ENCODE peak calls at places on chromosomes 2 and 18, in nine cellular contexts. One of them, this sample, is unnamed.

GRCh38 chr18:36214811-36215210 is 27.5 kb downstream of the MOCOS start:
- DNase-seq in GM12865: no peak
- DNase-seq in AG04449: no peak
- DNase-seq in SK-N-SH: no peak
- DNase-seq in fibroblast of pulmonary artery: no peak
- DNase-seq in HCT116: no peak
- DNase-seq in psoas muscle: no peak
- DNase-seq in thoracic aorta: no peak
- DNase-seq in upper lobe of right lung: no peak
- DNase-seq in this sample: no peak

GRCh38 chr2:129778608-129778877 is 200.9 kb upstream of the RAB6C start:
- DNase-seq in fibroblast of pulmonary artery: no peak
- DNase-seq in GM12865: no peak
- DNase-seq in thoracic aorta: no peak
- DNase-seq in AG04449: no peak
- DNase-seq in HCT116: no peak
- DNase-seq in upper lobe of right lung: no peak
- DNase-seq in SK-N-SH: no peak
- DNase-seq in psoas muscle: no peak
- DNase-seq in this sample: no peak

GRCh38 chr2:5981241-5982055 is 289.3 kb downstream of the SOX11 start:
- DNase-seq in fibroblast of pulmonary artery: no peak
- DNase-seq in SK-N-SH: peak
- DNase-seq in HCT116: no peak
- DNase-seq in thoracic aorta: no peak
- DNase-seq in GM12865: no peak
- DNase-seq in psoas muscle: no peak
- DNase-seq in AG04449: no peak
- DNase-seq in upper lobe of right lung: no peak
- DNase-seq in this sample: no peak

GRCh38 chr2:122001441-122001874 is 246.0 kb downstream of the TSN start:
- DNase-seq in thoracic aorta: no peak
- DNase-seq in fibroblast of pulmonary artery: no peak
- DNase-seq in SK-N-SH: no peak
- DNase-seq in upper lobe of right lung: no peak
- DNase-seq in AG04449: no peak
- DNase-seq in psoas muscle: no peak
- DNase-seq in GM12865: no peak
- DNase-seq in HCT116: no peak
- DNase-seq in this sample: no peak

GRCh38 chr2:218799990-218800389 is 18.0 kb downstream of the CYP27A1 start:
- DNase-seq in psoas muscle: no peak
- DNase-seq in thoracic aorta: no peak
- DNase-seq in fibroblast of pulmonary artery: no peak
- DNase-seq in GM12865: no peak
- DNase-seq in HCT116: no peak
- DNase-seq in upper lobe of right lung: no peak
- DNase-seq in AG04449: no peak
- DNase-seq in SK-N-SH: no peak
- DNase-seq in this sample: no peak

GRCh38 chr18:23629444-23629946 is 33.2 kb downstream of the ANKRD29 start:
- DNase-seq in fibroblast of pulmonary artery: no peak
- DNase-seq in HCT116: no peak
- DNase-seq in GM12865: peak
- DNase-seq in psoas muscle: no peak
- DNase-seq in SK-N-SH: no peak
- DNase-seq in thoracic aorta: no peak
- DNase-seq in upper lobe of right lung: peak
- DNase-seq in AG04449: no peak
- DNase-seq in this sample: no peak

GRCh38 chr2:230071421-230071820 is 2.7 kb upstream of the SLC16A14 start:
- DNase-seq in GM12865: no peak
- DNase-seq in SK-N-SH: no peak
- DNase-seq in upper lobe of right lung: no peak
- DNase-seq in fibroblast of pulmonary artery: no peak
- DNase-seq in psoas muscle: no peak
- DNase-seq in AG04449: no peak
- DNase-seq in HCT116: no peak
- DNase-seq in thoracic aorta: no peak
- DNase-seq in this sample: no peak

GRCh38 chr2:60706021-60706420 is 50.0 kb upstream of the PAPOLG start:
- DNase-seq in thoracic aorta: no peak
- DNase-seq in SK-N-SH: no peak
- DNase-seq in psoas muscle: no peak
- DNase-seq in HCT116: no peak
- DNase-seq in GM12865: no peak
- DNase-seq in upper lobe of right lung: no peak
- DNase-seq in fibroblast of pulmonary artery: no peak
- DNase-seq in AG04449: no peak
- DNase-seq in this sample: no peak

GRCh38 chr2:5482929-5483331 is 209.3 kb upstream of the SOX11 start:
- DNase-seq in thoracic aorta: no peak
- DNase-seq in upper lobe of right lung: no peak
- DNase-seq in SK-N-SH: no peak
- DNase-seq in GM12865: no peak
- DNase-seq in HCT116: no peak
- DNase-seq in psoas muscle: no peak
- DNase-seq in AG04449: no peak
- DNase-seq in fibroblast of pulmonary artery: no peak
- DNase-seq in this sample: no peak

GRCh38 chr2:50514881-50515280 is 517.1 kb downstream of the NRXN1 start:
- DNase-seq in SK-N-SH: no peak
- DNase-seq in AG04449: no peak
- DNase-seq in HCT116: no peak
- DNase-seq in GM12865: no peak
- DNase-seq in psoas muscle: no peak
- DNase-seq in thoracic aorta: no peak
- DNase-seq in fibroblast of pulmonary artery: no peak
- DNase-seq in upper lobe of right lung: no peak
- DNase-seq in this sample: no peak

GRCh38 chr2:50512397-50512796 is 519.5 kb downstream of the NRXN1 start:
- DNase-seq in thoracic aorta: no peak
- DNase-seq in AG04449: no peak
- DNase-seq in psoas muscle: no peak
- DNase-seq in GM12865: no peak
- DNase-seq in HCT116: no peak
- DNase-seq in SK-N-SH: no peak
- DNase-seq in upper lobe of right lung: no peak
- DNase-seq in fibroblast of pulmonary artery: no peak
- DNase-seq in this sample: no peak

GRCh38 chr2:50515638-50516037 is 516.3 kb downstream of the NRXN1 start:
- DNase-seq in thoracic aorta: no peak
- DNase-seq in AG04449: no peak
- DNase-seq in SK-N-SH: no peak
- DNase-seq in HCT116: no peak
- DNase-seq in psoas muscle: no peak
- DNase-seq in fibroblast of pulmonary artery: no peak
- DNase-seq in GM12865: no peak
- DNase-seq in upper lobe of right lung: no peak
- DNase-seq in this sample: no peak

GRCh38 chr2:50509852-50510251 is 522.1 kb downstream of the NRXN1 start:
- DNase-seq in fibroblast of pulmonary artery: no peak
- DNase-seq in HCT116: no peak
- DNase-seq in thoracic aorta: no peak
- DNase-seq in SK-N-SH: no peak
- DNase-seq in upper lobe of right lung: no peak
- DNase-seq in psoas muscle: no peak
- DNase-seq in GM12865: no peak
- DNase-seq in AG04449: no peak
- DNase-seq in this sample: no peak

DNA sequence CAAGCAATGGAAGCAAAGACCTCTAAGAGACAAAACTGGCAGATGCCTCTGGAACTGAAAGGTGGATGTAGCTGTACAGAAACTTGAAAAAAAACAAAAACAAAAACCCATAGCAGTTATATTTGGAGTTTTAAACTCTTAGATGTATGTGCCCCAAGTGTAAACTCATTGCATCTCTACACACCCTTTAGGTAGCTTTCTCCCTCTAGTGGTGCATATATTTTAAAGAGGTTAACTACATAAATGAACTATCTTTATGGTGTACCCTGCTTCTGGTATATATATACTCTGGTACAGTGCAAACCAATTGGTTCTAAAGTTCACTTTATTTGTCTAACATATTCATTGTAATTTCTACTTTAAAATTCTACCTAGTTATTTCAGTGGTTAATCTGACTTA is 518.2 kb downstream of the NRXN1 start:
- DNase-seq in psoas muscle: no peak
- DNase-seq in AG04449: no peak
- DNase-seq in GM12865: no peak
- DNase-seq in fibroblast of pulmonary artery: no peak
- DNase-seq in thoracic aorta: no peak
- DNase-seq in upper lobe of right lung: no peak
- DNase-seq in SK-N-SH: no peak
- DNase-seq in HCT116: no peak
- DNase-seq in this sample: no peak
- TF ChIP-seq CTCF in psoas muscle: no peak
- TF ChIP-seq CTCF in AG04449: no peak
- TF ChIP-seq CTCF in GM12865: no peak
- TF ChIP-seq CTCF in fibroblast of pulmonary artery: no peak
- TF ChIP-seq CTCF in thoracic aorta: no peak
- TF ChIP-seq CTCF in upper lobe of right lung: no peak
- TF ChIP-seq CTCF in SK-N-SH: no peak
- TF ChIP-seq CTCF in HCT116: peak
- TF ChIP-seq CTCF in this sample: no peak

GRCh38 chr2:136024616-136025015 is 39.2 kb upstream of the DARS1 start:
- DNase-seq in thoracic aorta: no peak
- DNase-seq in psoas muscle: no peak
- DNase-seq in upper lobe of right lung: no peak
- DNase-seq in AG04449: no peak
- DNase-seq in GM12865: no peak
- DNase-seq in SK-N-SH: no peak
- DNase-seq in fibroblast of pulmonary artery: peak
- DNase-seq in HCT116: no peak
- DNase-seq in this sample: no peak
- H3K4me3 ChIP-seq in thoracic aorta: no peak
- H3K4me3 ChIP-seq in psoas muscle: no peak
- H3K4me3 ChIP-seq in upper lobe of right lung: no peak
- H3K4me3 ChIP-seq in AG04449: no peak
- H3K4me3 ChIP-seq in GM12865: no peak
- H3K4me3 ChIP-seq in SK-N-SH: no peak
- H3K4me3 ChIP-seq in fibroblast of pulmonary artery: no peak
- H3K4me3 ChIP-seq in HCT116: no peak
- H3K4me3 ChIP-seq in this sample: no peak

GRCh38 chr2:14909795-14910194 is 277.3 kb downstream of the LRATD1 start:
- DNase-seq in AG04449: no peak
- DNase-seq in upper lobe of right lung: no peak
- DNase-seq in fibroblast of pulmonary artery: no peak
- DNase-seq in psoas muscle: no peak
- DNase-seq in HCT116: no peak
- DNase-seq in thoracic aorta: no peak
- DNase-seq in GM12865: no peak
- DNase-seq in SK-N-SH: peak
- DNase-seq in this sample: peak

GRCh38 chr2:14910659-14911058 is 278.1 kb downstream of the LRATD1 start:
- DNase-seq in HCT116: no peak
- DNase-seq in thoracic aorta: no peak
- DNase-seq in SK-N-SH: no peak
- DNase-seq in upper lobe of right lung: no peak
- DNase-seq in GM12865: no peak
- DNase-seq in fibroblast of pulmonary artery: no peak
- DNase-seq in AG04449: no peak
- DNase-seq in psoas muscle: no peak
- DNase-seq in this sample: no peak

GRCh38 chr2:14903709-14904374 is 271.3 kb downstream of the LRATD1 start:
- DNase-seq in SK-N-SH: peak
- DNase-seq in HCT116: peak
- DNase-seq in AG04449: no peak
- DNase-seq in GM12865: peak
- DNase-seq in thoracic aorta: no peak
- DNase-seq in fibroblast of pulmonary artery: no peak
- DNase-seq in upper lobe of right lung: peak
- DNase-seq in psoas muscle: no peak
- DNase-seq in this sample: no peak

GRCh38 chr2:14905571-14905970 is 273.1 kb downstream of the LRATD1 start:
- DNase-seq in psoas muscle: no peak
- DNase-seq in fibroblast of pulmonary artery: no peak
- DNase-seq in thoracic aorta: no peak
- DNase-seq in GM12865: no peak
- DNase-seq in SK-N-SH: no peak
- DNase-seq in upper lobe of right lung: no peak
- DNase-seq in AG04449: no peak
- DNase-seq in HCT116: no peak
- DNase-seq in this sample: no peak

GRCh38 chr2:14907014-14907612 is 274.6 kb downstream of the LRATD1 start:
- DNase-seq in fibroblast of pulmonary artery: no peak
- DNase-seq in SK-N-SH: no peak
- DNase-seq in AG04449: no peak
- DNase-seq in HCT116: no peak
- DNase-seq in psoas muscle: no peak
- DNase-seq in upper lobe of right lung: no peak
- DNase-seq in GM12865: peak
- DNase-seq in thoracic aorta: no peak
- DNase-seq in this sample: no peak
- TF ChIP-seq CTCF in fibroblast of pulmonary artery: no peak
- TF ChIP-seq CTCF in SK-N-SH: no peak
- TF ChIP-seq CTCF in AG04449: no peak
- TF ChIP-seq CTCF in HCT116: peak
- TF ChIP-seq CTCF in psoas muscle: no peak
- TF ChIP-seq CTCF in upper lobe of right lung: no peak
- TF ChIP-seq CTCF in GM12865: peak
- TF ChIP-seq CTCF in thoracic aorta: no peak
- TF ChIP-seq CTCF in this sample: no peak

GRCh38 chr18:21743166-21743831 is 2.7 kb downstream of the MIB1 start:
- DNase-seq in AG04449: no peak
- DNase-seq in SK-N-SH: no peak
- DNase-seq in HCT116: no peak
- DNase-seq in upper lobe of right lung: no peak
- DNase-seq in GM12865: peak
- DNase-seq in fibroblast of pulmonary artery: no peak
- DNase-seq in thoracic aorta: no peak
- DNase-seq in psoas muscle: no peak
- DNase-seq in this sample: no peak
- H3K4me3 ChIP-seq in AG04449: peak
- H3K4me3 ChIP-seq in SK-N-SH: no peak
- H3K4me3 ChIP-seq in HCT116: no peak
- H3K4me3 ChIP-seq in upper lobe of right lung: no peak
- H3K4me3 ChIP-seq in GM12865: no peak
- H3K4me3 ChIP-seq in fibroblast of pulmonary artery: no peak
- H3K4me3 ChIP-seq in thoracic aorta: peak
- H3K4me3 ChIP-seq in psoas muscle: peak
- H3K4me3 ChIP-seq in this sample: no peak

DNA sequence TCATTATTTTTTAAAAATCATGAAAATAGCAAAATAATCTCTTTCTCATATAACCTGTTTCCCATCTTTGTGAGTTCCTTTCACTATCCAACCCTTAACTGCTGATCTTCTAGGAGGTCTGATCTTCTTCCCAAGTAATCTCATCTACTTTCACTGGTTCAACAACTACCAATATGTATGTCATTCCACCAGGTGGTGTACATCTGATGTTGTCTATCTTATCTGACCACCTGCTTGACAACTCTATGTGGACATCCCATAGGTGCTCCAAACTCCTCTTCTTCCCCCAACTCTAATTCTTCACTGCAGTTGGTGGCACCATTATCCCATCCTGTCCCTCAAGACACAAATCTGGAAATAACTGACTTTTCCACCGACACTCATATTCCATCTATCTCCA is 62.5 kb downstream of the FAM228A start:
- DNase-seq in HCT116: no peak
- DNase-seq in fibroblast of pulmonary artery: no peak
- DNase-seq in SK-N-SH: no peak
- DNase-seq in psoas muscle: no peak
- DNase-seq in thoracic aorta: no peak
- DNase-seq in GM12865: no peak
- DNase-seq in AG04449: no peak
- DNase-seq in upper lobe of right lung: no peak
- DNase-seq in this sample: no peak
- TF ChIP-seq CTCF in HCT116: no peak
- TF ChIP-seq CTCF in fibroblast of pulmonary artery: no peak
- TF ChIP-seq CTCF in SK-N-SH: no peak
- TF ChIP-seq CTCF in psoas muscle: no peak
- TF ChIP-seq CTCF in thoracic aorta: no peak
- TF ChIP-seq CTCF in GM12865: no peak
- TF ChIP-seq CTCF in AG04449: no peak
- TF ChIP-seq CTCF in upper lobe of right lung: no peak
- TF ChIP-seq CTCF in this sample: no peak

This sample was measured in foreskin fibroblast.